ENCODE peak calls at places on chromosomes 11 and 22, in four cellular contexts. One of them, this sample, is unnamed.

GRCh38 chr11:20278727-20279126 is 84.8 kb upstream of the HTATIP2 start:
- DNase-seq in DMS153: no peak
- DNase-seq in stimulated activated CD8-positive, alpha-beta memory T cell treated with anti-CD3 and anti-CD28 coated beads, Interleukin-15, amount 100 ng/mL, for 4 hours: no peak
- DNase-seq in dorsolateral prefrontal cortex: no peak
- DNase-seq in this sample: no peak

GRCh38 chr11:3051435-3052108 is 5.7 kb downstream of the CARS1 start:
- DNase-seq in DMS153: no peak
- DNase-seq in dorsolateral prefrontal cortex: no peak
- DNase-seq in stimulated activated CD8-positive, alpha-beta memory T cell treated with anti-CD3 and anti-CD28 coated beads, Interleukin-15, amount 100 ng/mL, for 4 hours: no peak
- DNase-seq in this sample: no peak

GRCh38 chr11:1087961-1088926 is 13.6 kb downstream of the MUC2 start:
- DNase-seq in dorsolateral prefrontal cortex: no peak
- DNase-seq in stimulated activated CD8-positive, alpha-beta memory T cell treated with anti-CD3 and anti-CD28 coated beads, Interleukin-15, amount 100 ng/mL, for 4 hours: no peak
- DNase-seq in DMS153: no peak
- DNase-seq in this sample: peak

GRCh38 chr11:29842061-29842460 is 174.8 kb downstream of the KCNA4 start:
- DNase-seq in dorsolateral prefrontal cortex: no peak
- DNase-seq in DMS153: no peak
- DNase-seq in stimulated activated CD8-positive, alpha-beta memory T cell treated with anti-CD3 and anti-CD28 coated beads, Interleukin-15, amount 100 ng/mL, for 4 hours: no peak
- DNase-seq in this sample: no peak

GRCh38 chr11:79393362-79394043 is 47.3 kb downstream of the TENM4 start:
- DNase-seq in dorsolateral prefrontal cortex: no peak
- DNase-seq in DMS153: no peak
- DNase-seq in stimulated activated CD8-positive, alpha-beta memory T cell treated with anti-CD3 and anti-CD28 coated beads, Interleukin-15, amount 100 ng/mL, for 4 hours: no peak
- DNase-seq in this sample: no peak

GRCh38 chr11:10304495-10305261 is at the start of gene ADM:
- DNase-seq in stimulated activated CD8-positive, alpha-beta memory T cell treated with anti-CD3 and anti-CD28 coated beads, Interleukin-15, amount 100 ng/mL, for 4 hours: no peak
- DNase-seq in DMS153: peak
- DNase-seq in dorsolateral prefrontal cortex: peak
- DNase-seq in this sample: no peak

GRCh38 chr11:126768702-126769101 is 231.9 kb downstream of the KIRREL3 start:
- DNase-seq in stimulated activated CD8-positive, alpha-beta memory T cell treated with anti-CD3 and anti-CD28 coated beads, Interleukin-15, amount 100 ng/mL, for 4 hours: no peak
- DNase-seq in dorsolateral prefrontal cortex: no peak
- DNase-seq in DMS153: no peak
- DNase-seq in this sample: no peak

GRCh38 chr11:73178092-73178539 is 36.0 kb upstream of the FCHSD2 start:
- DNase-seq in DMS153: peak
- DNase-seq in dorsolateral prefrontal cortex: peak
- DNase-seq in stimulated activated CD8-positive, alpha-beta memory T cell treated with anti-CD3 and anti-CD28 coated beads, Interleukin-15, amount 100 ng/mL, for 4 hours: peak
- DNase-seq in this sample: peak

GRCh38 chr22:21876486-21877176 is 9.2 kb upstream of the MAPK1 start:
- DNase-seq in stimulated activated CD8-positive, alpha-beta memory T cell treated with anti-CD3 and anti-CD28 coated beads, Interleukin-15, amount 100 ng/mL, for 4 hours: no peak
- DNase-seq in DMS153: no peak
- DNase-seq in dorsolateral prefrontal cortex: no peak
- DNase-seq in this sample: no peak

GRCh38 chr11:2777396-2777795 is 77.6 kb upstream of the KCNQ1OT1 start:
- DNase-seq in dorsolateral prefrontal cortex: peak
- DNase-seq in stimulated activated CD8-positive, alpha-beta memory T cell treated with anti-CD3 and anti-CD28 coated beads, Interleukin-15, amount 100 ng/mL, for 4 hours: no peak
- DNase-seq in DMS153: no peak
- DNase-seq in this sample: peak

GRCh38 chr22:26777402-26777801 is 120.0 kb downstream of the MIAT start:
- DNase-seq in dorsolateral prefrontal cortex: no peak
- DNase-seq in DMS153: no peak
- DNase-seq in stimulated activated CD8-positive, alpha-beta memory T cell treated with anti-CD3 and anti-CD28 coated beads, Interleukin-15, amount 100 ng/mL, for 4 hours: no peak
- DNase-seq in this sample: no peak

GRCh38 chr11:69227271-69227670 is 66.7 kb upstream of the MYEOV start:
- DNase-seq in DMS153: no peak
- DNase-seq in stimulated activated CD8-positive, alpha-beta memory T cell treated with anti-CD3 and anti-CD28 coated beads, Interleukin-15, amount 100 ng/mL, for 4 hours: no peak
- DNase-seq in dorsolateral prefrontal cortex: no peak
- DNase-seq in this sample: peak

GRCh38 chr11:73331138-73331916 is 23.3 kb downstream of the ARHGEF17 start:
- DNase-seq in stimulated activated CD8-positive, alpha-beta memory T cell treated with anti-CD3 and anti-CD28 coated beads, Interleukin-15, amount 100 ng/mL, for 4 hours: no peak
- DNase-seq in dorsolateral prefrontal cortex: no peak
- DNase-seq in DMS153: no peak
- DNase-seq in this sample: no peak

GRCh38 chr11:71212871-71213559 is 39.4 kb downstream of the SHANK2 start:
- DNase-seq in stimulated activated CD8-positive, alpha-beta memory T cell treated with anti-CD3 and anti-CD28 coated beads, Interleukin-15, amount 100 ng/mL, for 4 hours: no peak
- DNase-seq in dorsolateral prefrontal cortex: no peak
- DNase-seq in DMS153: no peak
- DNase-seq in this sample: no peak

GRCh38 chr11:101215069-101215468 is 85.5 kb upstream of the PGR start:
- DNase-seq in dorsolateral prefrontal cortex: no peak
- DNase-seq in DMS153: no peak
- DNase-seq in stimulated activated CD8-positive, alpha-beta memory T cell treated with anti-CD3 and anti-CD28 coated beads, Interleukin-15, amount 100 ng/mL, for 4 hours: no peak
- DNase-seq in this sample: no peak

GRCh38 chr11:19967796-19968195 is 192.5 kb downstream of the DBX1 start:
- DNase-seq in DMS153: no peak
- DNase-seq in stimulated activated CD8-positive, alpha-beta memory T cell treated with anti-CD3 and anti-CD28 coated beads, Interleukin-15, amount 100 ng/mL, for 4 hours: no peak
- DNase-seq in dorsolateral prefrontal cortex: no peak
- DNase-seq in this sample: no peak

GRCh38 chr11:14861680-14862079 is 30.4 kb downstream of the CYP2R1 start:
- DNase-seq in stimulated activated CD8-positive, alpha-beta memory T cell treated with anti-CD3 and anti-CD28 coated beads, Interleukin-15, amount 100 ng/mL, for 4 hours: no peak
- DNase-seq in DMS153: no peak
- DNase-seq in dorsolateral prefrontal cortex: no peak
- DNase-seq in this sample: no peak

GRCh38 chr11:17173332-17173731 is 34.5 kb downstream of the PIK3C2A start:
- DNase-seq in stimulated activated CD8-positive, alpha-beta memory T cell treated with anti-CD3 and anti-CD28 coated beads, Interleukin-15, amount 100 ng/mL, for 4 hours: no peak
- DNase-seq in DMS153: no peak
- DNase-seq in dorsolateral prefrontal cortex: no peak
- DNase-seq in this sample: no peak

GRCh38 chr11:111785886-111786412 is 19.8 kb upstream of the PPP2R1B start:
- DNase-seq in stimulated activated CD8-positive, alpha-beta memory T cell treated with anti-CD3 and anti-CD28 coated beads, Interleukin-15, amount 100 ng/mL, for 4 hours: no peak
- DNase-seq in dorsolateral prefrontal cortex: no peak
- DNase-seq in DMS153: no peak
- DNase-seq in this sample: no peak

GRCh38 chr11:69320756-69321741 is 27.1 kb downstream of the MYEOV start:
- DNase-seq in dorsolateral prefrontal cortex: no peak
- DNase-seq in DMS153: no peak
- DNase-seq in stimulated activated CD8-positive, alpha-beta memory T cell treated with anti-CD3 and anti-CD28 coated beads, Interleukin-15, amount 100 ng/mL, for 4 hours: no peak
- DNase-seq in this sample: no peak

GRCh38 chr11:84384637-84385227 is 1098.6 kb upstream of the CCDC90B start:
- DNase-seq in stimulated activated CD8-positive, alpha-beta memory T cell treated with anti-CD3 and anti-CD28 coated beads, Interleukin-15, amount 100 ng/mL, for 4 hours: no peak
- DNase-seq in DMS153: peak
- DNase-seq in dorsolateral prefrontal cortex: peak
- DNase-seq in this sample: peak

GRCh38 chr11:133619397-133619796 is 87.1 kb upstream of the OPCML start:
- DNase-seq in DMS153: no peak
- DNase-seq in dorsolateral prefrontal cortex: peak
- DNase-seq in stimulated activated CD8-positive, alpha-beta memory T cell treated with anti-CD3 and anti-CD28 coated beads, Interleukin-15, amount 100 ng/mL, for 4 hours: no peak
- DNase-seq in this sample: no peak

GRCh38 chr11:120337133-120337895 is 1.1 kb downstream of the ARHGEF12 start:
- DNase-seq in stimulated activated CD8-positive, alpha-beta memory T cell treated with anti-CD3 and anti-CD28 coated beads, Interleukin-15, amount 100 ng/mL, for 4 hours: no peak
- DNase-seq in DMS153: no peak
- DNase-seq in dorsolateral prefrontal cortex: peak
- DNase-seq in this sample: peak

GRCh38 chr11:131579932-131580387 is 209.5 kb downstream of the NTM start:
- DNase-seq in dorsolateral prefrontal cortex: no peak
- DNase-seq in DMS153: peak
- DNase-seq in stimulated activated CD8-positive, alpha-beta memory T cell treated with anti-CD3 and anti-CD28 coated beads, Interleukin-15, amount 100 ng/mL, for 4 hours: no peak
- DNase-seq in this sample: no peak

GRCh38 chr11:10407055-10407454 is 48.0 kb upstream of the AMPD3 start:
- DNase-seq in dorsolateral prefrontal cortex: no peak
- DNase-seq in DMS153: peak
- DNase-seq in stimulated activated CD8-positive, alpha-beta memory T cell treated with anti-CD3 and anti-CD28 coated beads, Interleukin-15, amount 100 ng/mL, for 4 hours: no peak
- DNase-seq in this sample: no peak

This sample was measured in activated naive CD4-positive, alpha-beta T cell treated with anti-CD3 and anti-CD28 coated beads, Interleukin-2, amount 50 U/mL, for 72 hours.